ENCODE peak calls at places on chromosomes 6 and 20, in six cellular contexts. One of them, this sample, is unnamed.
A peak's percentile ranks its signal among the peaks of the same experiment; 100 is the strongest.

GRCh38 chr20:13839421-13840092 is 54.7 kb downstream of the NDUFAF5 start:
- DNase-seq in AG10803: peak; percentile 96
- DNase-seq in spleen: no peak
- DNase-seq in epithelial cell of esophagus: peak; percentile 16
- DNase-seq in heart left ventricle: no peak
- DNase-seq in AG09309: peak; percentile 74
- DNase-seq in this sample: peak; percentile 21

GRCh38 chr6:121408321-121408720 is 27.1 kb upstream of the GJA1 start:
- DNase-seq in AG10803: no peak
- DNase-seq in spleen: no peak
- DNase-seq in epithelial cell of esophagus: no peak
- DNase-seq in heart left ventricle: no peak
- DNase-seq in AG09309: no peak
- DNase-seq in this sample: no peak

GRCh38 chr6:38033442-38033982 is 214.0 kb downstream of the ZFAND3 start:
- DNase-seq in AG10803: no peak
- DNase-seq in spleen: no peak
- DNase-seq in epithelial cell of esophagus: no peak
- DNase-seq in heart left ventricle: no peak
- DNase-seq in AG09309: no peak
- DNase-seq in this sample: no peak

GRCh38 chr20:10863337-10864060 is 189.7 kb upstream of the JAG1 start:
- DNase-seq in AG10803: peak; percentile 81
- DNase-seq in spleen: no peak
- DNase-seq in epithelial cell of esophagus: peak; percentile 59
- DNase-seq in heart left ventricle: no peak
- DNase-seq in AG09309: no peak
- DNase-seq in this sample: peak; percentile 65

GRCh38 chr6:17588011-17588410 is 12.1 kb upstream of the FAM8A1 start:
- DNase-seq in AG10803: no peak
- DNase-seq in spleen: no peak
- DNase-seq in epithelial cell of esophagus: no peak
- DNase-seq in heart left ventricle: no peak
- DNase-seq in AG09309: no peak
- DNase-seq in this sample: no peak

GRCh38 chr6:116323863-116324262 is 44.1 kb upstream of the TSPYL1 start:
- DNase-seq in AG10803: no peak
- DNase-seq in spleen: no peak
- DNase-seq in epithelial cell of esophagus: no peak
- DNase-seq in heart left ventricle: no peak
- DNase-seq in AG09309: no peak
- DNase-seq in this sample: no peak

GRCh38 chr20:50404419-50405234 is 105.6 kb upstream of the PTPN1 start:
- DNase-seq in AG10803: no peak
- DNase-seq in spleen: no peak
- DNase-seq in epithelial cell of esophagus: no peak
- DNase-seq in heart left ventricle: no peak
- DNase-seq in AG09309: no peak
- DNase-seq in this sample: no peak

GRCh38 chr20:59606566-59606965 is 2.2 kb downstream of the PHACTR3 start:
- DNase-seq in AG10803: no peak
- DNase-seq in spleen: no peak
- DNase-seq in epithelial cell of esophagus: no peak
- DNase-seq in heart left ventricle: no peak
- DNase-seq in AG09309: no peak
- DNase-seq in this sample: no peak

GRCh38 chr6:13412639-13413465 is 74.5 kb downstream of the GFOD1 start:
- DNase-seq in AG10803: no peak
- DNase-seq in spleen: no peak
- DNase-seq in epithelial cell of esophagus: no peak
- DNase-seq in heart left ventricle: no peak
- DNase-seq in AG09309: no peak
- DNase-seq in this sample: no peak

GRCh38 chr20:23889775-23890187 is 10.2 kb upstream of the CST5 start:
- DNase-seq in AG10803: peak; percentile 37
- DNase-seq in spleen: no peak
- DNase-seq in epithelial cell of esophagus: peak; percentile 62
- DNase-seq in heart left ventricle: no peak
- DNase-seq in AG09309: peak; percentile 4
- DNase-seq in this sample: peak; percentile 5

GRCh38 chr6:160765412-160765811 is 63.4 kb downstream of the PLG start:
- DNase-seq in AG10803: no peak
- DNase-seq in spleen: no peak
- DNase-seq in epithelial cell of esophagus: no peak
- DNase-seq in heart left ventricle: no peak
- DNase-seq in AG09309: no peak
- DNase-seq in this sample: no peak

GRCh38 chr6:125658759-125659431 is 90.5 kb upstream of the HEY2 start:
- DNase-seq in AG10803: peak; percentile 61
- DNase-seq in spleen: no peak
- DNase-seq in epithelial cell of esophagus: peak; percentile 16
- DNase-seq in heart left ventricle: no peak
- DNase-seq in AG09309: no peak
- DNase-seq in this sample: no peak

GRCh38 chr6:27281569-27281968 is 30.5 kb downstream of the POM121L2 start:
- DNase-seq in AG10803: no peak
- DNase-seq in spleen: no peak
- DNase-seq in epithelial cell of esophagus: no peak
- DNase-seq in heart left ventricle: no peak
- DNase-seq in AG09309: no peak
- DNase-seq in this sample: no peak

GRCh38 chr6:27279513-27280063 is 32.1 kb downstream of the PRSS16 start:
- DNase-seq in AG10803: no peak
- DNase-seq in spleen: no peak
- DNase-seq in epithelial cell of esophagus: no peak
- DNase-seq in heart left ventricle: no peak
- DNase-seq in AG09309: no peak
- DNase-seq in this sample: no peak

GRCh38 chr6:27280064-27280539 is 32.0 kb downstream of the POM121L2 start:
- DNase-seq in AG10803: peak; percentile 43
- DNase-seq in spleen: no peak
- DNase-seq in epithelial cell of esophagus: peak; percentile 63
- DNase-seq in heart left ventricle: no peak
- DNase-seq in AG09309: no peak
- DNase-seq in this sample: no peak

GRCh38 chr6:27281105-27281539 is 31.0 kb downstream of the POM121L2 start:
- DNase-seq in AG10803: no peak
- DNase-seq in spleen: no peak
- DNase-seq in epithelial cell of esophagus: no peak
- DNase-seq in heart left ventricle: no peak
- DNase-seq in AG09309: no peak
- DNase-seq in this sample: no peak

DNA sequence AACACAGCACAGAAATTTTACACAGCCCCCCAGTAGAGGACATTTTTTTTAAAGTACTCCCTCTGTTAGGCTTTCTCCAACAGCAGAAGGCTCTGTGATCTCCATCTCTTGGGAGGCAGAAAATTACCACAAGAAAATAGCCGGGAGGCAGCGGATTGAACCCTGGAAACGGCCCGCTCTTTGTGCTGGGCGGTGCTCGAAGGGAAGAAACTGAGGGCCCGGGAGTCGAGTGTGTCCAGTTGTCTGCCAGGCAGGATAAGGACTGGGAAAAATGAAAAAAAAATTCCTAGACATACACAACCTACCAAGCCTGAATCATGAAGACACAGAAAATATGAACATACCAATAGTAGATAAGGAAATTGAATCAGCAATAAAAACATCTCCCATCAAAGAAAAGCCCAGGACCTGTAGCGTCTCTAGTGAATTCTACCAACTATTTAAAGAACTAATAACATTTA is 31.5 kb downstream of the POM121L2 start:
- DNase-seq in AG10803: no peak
- DNase-seq in spleen: no peak
- DNase-seq in epithelial cell of esophagus: no peak
- DNase-seq in heart left ventricle: no peak
- DNase-seq in AG09309: no peak
- DNase-seq in this sample: no peak
- H3K4me3 ChIP-seq in AG10803: peak overlapping the region; percentile 55
- H3K4me3 ChIP-seq in spleen: no peak overlapping the region
- H3K4me3 ChIP-seq in epithelial cell of esophagus: peak overlapping the region; percentile 63
- H3K4me3 ChIP-seq in heart left ventricle: no peak overlapping the region
- H3K4me3 ChIP-seq in AG09309: peak overlapping the region; percentile 33
- H3K4me3 ChIP-seq in this sample: peak overlapping the region; percentile 37

GRCh38 chr6:701215-701614 is 8.3 kb upstream of the EXOC2 start:
- DNase-seq in AG10803: no peak
- DNase-seq in spleen: no peak
- DNase-seq in epithelial cell of esophagus: no peak
- DNase-seq in heart left ventricle: no peak
- DNase-seq in AG09309: no peak
- DNase-seq in this sample: no peak

GRCh38 chr6:704037-704436 is 11.1 kb upstream of the EXOC2 start:
- DNase-seq in AG10803: no peak
- DNase-seq in spleen: no peak
- DNase-seq in epithelial cell of esophagus: peak; percentile 38
- DNase-seq in heart left ventricle: no peak
- DNase-seq in AG09309: no peak
- DNase-seq in this sample: no peak

GRCh38 chr6:703562-703961 is 10.6 kb upstream of the EXOC2 start:
- DNase-seq in AG10803: no peak
- DNase-seq in spleen: no peak
- DNase-seq in epithelial cell of esophagus: peak; percentile 27
- DNase-seq in heart left ventricle: no peak
- DNase-seq in AG09309: no peak
- DNase-seq in this sample: no peak

GRCh38 chr6:700490-700889 is 7.6 kb upstream of the EXOC2 start:
- DNase-seq in AG10803: no peak
- DNase-seq in spleen: no peak
- DNase-seq in epithelial cell of esophagus: no peak
- DNase-seq in heart left ventricle: no peak
- DNase-seq in AG09309: no peak
- DNase-seq in this sample: no peak

DNA sequence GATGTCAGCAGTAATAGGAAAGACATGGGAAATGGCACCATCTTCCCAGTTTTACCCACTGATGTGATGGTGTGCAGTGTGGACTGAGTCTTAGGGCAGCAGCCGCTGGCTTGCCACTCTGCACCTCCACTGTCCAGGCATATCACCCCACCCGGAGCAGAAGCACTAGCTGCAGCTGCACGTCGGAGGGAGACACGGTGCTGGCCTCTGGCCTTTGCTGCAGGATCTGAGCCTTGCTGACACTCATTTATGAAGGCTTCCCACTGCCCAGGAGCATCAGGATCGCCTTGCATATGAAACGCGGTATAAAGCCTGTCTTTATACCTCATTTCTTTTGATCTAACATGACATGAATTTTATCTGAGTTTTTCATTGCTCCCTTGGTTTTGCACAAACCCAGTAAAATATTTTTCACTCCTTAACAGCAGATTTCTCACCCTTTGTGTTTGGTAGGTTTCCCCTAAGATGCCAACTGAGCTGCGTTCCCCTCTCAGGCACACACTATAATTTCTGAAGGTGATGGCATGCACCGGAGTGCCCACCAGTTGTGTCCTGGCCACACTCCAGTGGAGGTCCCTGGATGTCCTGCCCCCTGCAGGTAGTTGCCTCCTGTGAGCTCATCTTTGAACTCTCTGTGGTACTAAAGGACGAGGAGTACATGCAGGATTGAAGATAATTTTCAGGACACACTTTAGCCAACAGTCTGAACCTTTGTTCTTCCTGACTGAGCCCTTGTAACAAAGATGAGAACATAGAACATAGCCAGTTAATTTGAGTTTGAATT is 8.9 kb upstream of the EXOC2 start:
- DNase-seq in AG10803: no peak
- DNase-seq in spleen: no peak
- DNase-seq in epithelial cell of esophagus: no peak
- DNase-seq in heart left ventricle: no peak
- DNase-seq in AG09309: no peak
- DNase-seq in this sample: no peak
- TF ChIP-seq CTCF in AG10803: no peak
- TF ChIP-seq CTCF in spleen: no peak
- TF ChIP-seq CTCF in epithelial cell of esophagus: no peak
- TF ChIP-seq CTCF in heart left ventricle: no peak
- TF ChIP-seq CTCF in AG09309: no peak
- TF ChIP-seq CTCF in this sample: peak; percentile 35

GRCh38 chr6:164113637-164114036 is 699.1 kb downstream of the QKI start:
- DNase-seq in AG10803: no peak
- DNase-seq in spleen: no peak
- DNase-seq in epithelial cell of esophagus: no peak
- DNase-seq in heart left ventricle: no peak
- DNase-seq in AG09309: no peak
- DNase-seq in this sample: no peak

GRCh38 chr6:164108869-164109769 is 694.6 kb downstream of the QKI start:
- DNase-seq in AG10803: peak; percentile 45
- DNase-seq in spleen: no peak
- DNase-seq in epithelial cell of esophagus: peak; percentile 2
- DNase-seq in heart left ventricle: peak; percentile 91
- DNase-seq in AG09309: no peak
- DNase-seq in this sample: no peak

GRCh38 chr6:164109770-164110140 is 695.2 kb downstream of the QKI start:
- DNase-seq in AG10803: peak; percentile 6
- DNase-seq in spleen: no peak
- DNase-seq in epithelial cell of esophagus: no peak
- DNase-seq in heart left ventricle: peak; percentile 71
- DNase-seq in AG09309: no peak
- DNase-seq in this sample: no peak

DNA sequence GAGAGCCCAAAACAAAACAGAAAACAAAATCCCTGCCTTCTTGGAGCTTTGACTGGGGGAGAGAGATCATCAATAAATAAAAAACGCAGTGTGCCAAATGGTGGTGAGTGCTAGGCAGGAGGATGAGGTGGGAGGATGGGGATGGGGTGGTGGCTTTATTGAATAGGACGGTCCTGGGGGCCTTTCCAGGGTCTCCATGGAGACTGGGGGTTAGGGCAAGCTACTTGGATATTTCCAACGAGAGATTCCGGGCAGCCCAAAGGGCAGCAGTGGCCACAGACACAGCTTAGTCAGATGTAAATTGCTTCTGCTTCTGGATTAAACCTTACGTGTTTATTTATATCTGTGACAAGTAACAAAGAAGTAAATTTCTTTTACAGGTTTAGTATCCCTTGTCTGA is 700.1 kb downstream of the QKI start:
- DNase-seq in AG10803: no peak
- DNase-seq in spleen: no peak
- DNase-seq in epithelial cell of esophagus: no peak
- DNase-seq in heart left ventricle: no peak
- DNase-seq in AG09309: no peak
- DNase-seq in this sample: no peak
- H3K4me3 ChIP-seq in AG10803: no peak overlapping the region
- H3K4me3 ChIP-seq in spleen: no peak overlapping the region
- H3K4me3 ChIP-seq in epithelial cell of esophagus: no peak overlapping the region
- H3K4me3 ChIP-seq in heart left ventricle: no peak overlapping the region
- H3K4me3 ChIP-seq in AG09309: no peak overlapping the region
- H3K4me3 ChIP-seq in this sample: no peak overlapping the region

GRCh38 chr20:38935285-38935684 is 9.1 kb downstream of the FAM83D start:
- DNase-seq in AG10803: peak; percentile 25
- DNase-seq in spleen: no peak
- DNase-seq in epithelial cell of esophagus: peak; percentile 55
- DNase-seq in heart left ventricle: no peak
- DNase-seq in AG09309: no peak
- DNase-seq in this sample: no peak
- TF ChIP-seq CTCF in AG10803: peak; percentile 23
- TF ChIP-seq CTCF in spleen: no peak
- TF ChIP-seq CTCF in epithelial cell of esophagus: peak; percentile 40
- TF ChIP-seq CTCF in heart left ventricle: no peak
- TF ChIP-seq CTCF in AG09309: peak; percentile 19
- TF ChIP-seq CTCF in this sample: peak; percentile 21

This sample was measured in kidney epithelial cell.